ENCODE peak calls at places on chromosomes 5 and 9, in four cellular contexts. C is endodermal cell, R is PC-9, A is A549. Z is an unnamed sample. For H3K4me1, the result is how much of the 10 kb centered on the place peaks cover.

GRCh38 chr9:129458155-129458661 is 162.7 kb downstream of the C9orf50 start:
- DNase-seq in C (peak), R (no peak), A (no peak), Z (peak)

GRCh38 chr9:6197330-6197729 is 18.3 kb upstream of the IL33 start:
- DNase-seq in C (peak), R (no peak), A (no peak), Z (no peak)

GRCh38 chr5:126883801-126884200 is 106.9 kb downstream of the LMNB1 start:
- DNase-seq in C (no peak), R (no peak), A (no peak), Z (no peak)

GRCh38 chr5:6601271-6601670 is 31.6 kb downstream of the NSUN2 start:
- DNase-seq in C (peak), R (no peak), A (no peak), Z (no peak)

GRCh38 chr5:38023799-38024198 is 184.0 kb upstream of the GDNF start:
- DNase-seq in C (no peak), R (no peak), A (no peak), Z (no peak)

GRCh38 chr5:11062379-11062778 is 301.3 kb upstream of the DAP start:
- DNase-seq in C (no peak), R (no peak), A (no peak), Z (peak)

GRCh38 chr9:123684393-123685149 is 245.4 kb downstream of the DENND1A start:
- DNase-seq in C (no peak), R (no peak), A (no peak), Z (no peak)

GRCh38 chr5:137563646-137564474 is 64.7 kb upstream of the SPOCK1 start:
- DNase-seq in C (no peak), R (no peak), A (no peak), Z (no peak)

GRCh38 chr5:77358566-77359205 is 133.4 kb downstream of the WDR41 start:
- DNase-seq in C (no peak), R (peak), A (no peak), Z (no peak)

GRCh38 chr9:122125891-122126331 is 32.8 kb upstream of the TTLL11 start:
- DNase-seq in C (peak), R (no peak), A (no peak), Z (no peak)

GRCh38 chr5:141942185-141942857 is 15.7 kb downstream of the PCDH12 start:
- DNase-seq in C (no peak), R (no peak), A (no peak), Z (no peak)

GRCh38 chr5:66511491-66511890 is 84.7 kb upstream of the MAST4 start:
- DNase-seq in C (no peak), R (no peak), A (no peak), Z (no peak)

GRCh38 chr9:134630393-134630790 is 11.2 kb upstream of the COL5A1 start:
- DNase-seq in C (peak), R (no peak), A (no peak), Z (no peak)

GRCh38 chr5:35857606-35858205 is 1.0 kb downstream of the IL7R start:
- DNase-seq in C (no peak), R (peak), A (no peak), Z (no peak)
- H3K4me3 ChIP-seq in C (peak), R (no peak), A (no peak), Z (no peak)

GRCh38 chr9:128213746-128214497 is 10.7 kb downstream of the DNM1 start:
- DNase-seq in C (no peak), R (no peak), A (no peak), Z (no peak)

GRCh38 chr9:128211551-128212281 is 8.5 kb downstream of the DNM1 start:
- DNase-seq in C (no peak), R (no peak), A (peak), Z (no peak)

GRCh38 chr9:128215491-128216404 is 12.6 kb downstream of the DNM1 start:
- DNase-seq in C (no peak), R (no peak), A (no peak), Z (no peak)

GRCh38 chr9:128216781-128217553 is 13.8 kb downstream of the DNM1 start:
- DNase-seq in C (no peak), R (no peak), A (no peak), Z (no peak)

GRCh38 chr9:128214571-128215490 is 11.7 kb downstream of the DNM1 start:
- DNase-seq in C (no peak), R (no peak), A (no peak), Z (no peak)
- H3K4me1 ChIP-seq in C (under half), R (under half), A (half or more), Z (under half)

GRCh38 chr5:174777545-174777944 is 53.2 kb downstream of the MSX2 start:
- DNase-seq in C (no peak), R (no peak), A (no peak), Z (no peak)
- H3K27ac ChIP-seq in C (no peak), R (no peak), A (no peak), Z (no peak)

GRCh38 chr5:159061834-159062530 is 37.7 kb downstream of the EBF1 start:
- DNase-seq in C (peak), R (no peak), A (no peak), Z (peak)
- H3K4me3 ChIP-seq in C (no peak), R (no peak), A (no peak), Z (peak)

DNA sequence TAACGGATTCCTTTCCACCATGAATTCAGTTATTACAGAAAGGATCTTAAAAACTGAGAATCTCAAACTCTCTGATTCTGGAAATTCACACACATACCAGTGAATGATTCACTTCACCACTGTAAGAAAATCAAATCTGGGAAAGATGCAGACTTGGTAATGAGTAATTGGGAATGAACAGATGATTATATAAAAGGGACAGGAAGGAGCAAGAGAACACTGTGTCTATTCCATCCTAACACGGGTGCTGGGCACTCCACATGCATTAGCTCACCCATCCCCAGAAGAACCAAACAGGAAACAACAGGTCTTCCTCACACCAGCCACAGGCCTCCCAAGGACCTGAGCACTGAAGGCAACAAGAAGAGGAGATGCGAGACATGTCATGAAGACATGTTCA is 74.8 kb upstream of the ZNF622 start:
- DNase-seq in C (no peak), R (no peak), A (no peak), Z (no peak)
- H3K4me1 ChIP-seq in C (under half), R (under half), A (under half), Z (under half)